ENCODE peak calls at places on chromosome 1, in seven cellular contexts. U is activated CD8-positive, alpha-beta T cell treated with anti-CD3 and anti-CD28 coated beads for 36 hours; Z is aorta; T is heart right ventricle; Y is upper lobe of left lung; F is left lobe of liver; O is stimulated activated naive CD8-positive, alpha-beta T cell treated with anti-CD3 and anti-CD28 coated beads, Interleukin-15, Interleukin-2, amounts not matched to agents 100 U/mL and 50 U/mL, for 24 hours. M is an unnamed sample.
A peak's percentile ranks its signal among the peaks of the same experiment; 100 is the strongest.

GRCh38 chr1:54604572-54605370 is 18.6 kb downstream of the FAM151A start:
- ATAC-seq in Z (no peak), O (peak; percentile 56), T (no peak), U (peak; percentile 89), Y (no peak), F (no peak), M (no peak)

GRCh38 chr1:227947425-227947677 is 381 bp downstream of the WNT9A start:
- ATAC-seq in Z (no peak), T (no peak), U (no peak), F (peak; percentile 6), Y (no peak), O (no peak), M (no peak)

GRCh38 chr1:96370752-96371151 is 350.8 kb upstream of the PTBP2 start:
- ATAC-seq in O (no peak), Z (no peak), T (no peak), Y (no peak), F (no peak), U (no peak), M (no peak)

GRCh38 chr1:181101581-181102226 is 13.2 kb downstream of the IER5 start:
- ATAC-seq in U (no peak), T (no peak), Z (no peak), O (no peak), Y (no peak), F (no peak), M (no peak)

GRCh38 chr1:208509072-208509471 is 264.9 kb upstream of the PLXNA2 start:
- ATAC-seq in T (no peak), Y (no peak), Z (no peak), F (no peak), U (no peak), O (no peak), M (no peak)

GRCh38 chr1:153526132-153526543 is 9.7 kb downstream of the S100A6 start:
- ATAC-seq in T (peak; percentile 19), Y (no peak), U (no peak), O (no peak), F (peak; percentile 13), Z (no peak), M (no peak)

GRCh38 chr1:223242382-223242955 is 99.4 kb upstream of the TLR5 start:
- ATAC-seq in Y (peak; percentile 23), Z (no peak), T (no peak), U (no peak), F (no peak), O (no peak), M (no peak)

GRCh38 chr1:204660509-204660908 is 25.0 kb downstream of the LRRN2 start:
- ATAC-seq in U (no peak), O (no peak), F (no peak), Y (no peak), T (no peak), Z (no peak), M (peak; percentile 79)

GRCh38 chr1:78760858-78761257 is 111.2 kb downstream of the IFI44 start:
- ATAC-seq in U (no peak), O (no peak), F (no peak), Y (no peak), Z (no peak), T (no peak), M (no peak)

GRCh38 chr1:197914510-197914909 is 2.7 kb upstream of the LHX9 start:
- ATAC-seq in Z (no peak), O (no peak), F (no peak), U (no peak), T (no peak), Y (no peak), M (no peak)

GRCh38 chr1:169884616-169885015 is 9.1 kb downstream of the SCYL3 start:
- ATAC-seq in Y (no peak), T (no peak), F (no peak), Z (no peak), U (no peak), O (no peak), M (no peak)

GRCh38 chr1:180881806-180882509 is 30.7 kb upstream of the KIAA1614 start:
- ATAC-seq in O (no peak), T (peak; percentile 64), F (peak; percentile 80), Z (peak; percentile 56), Y (peak; percentile 59), U (peak; percentile 65), M (no peak)

M was measured in gastroesophageal sphincter.